ENCODE peak calls at places on chromosomes 4 and X, in five cellular contexts. O is GM12878, E is upper lobe of left lung, Q is HepG2, C is A549. S is an unnamed sample.

GRCh38 chrX:130975947-130976346 is 72.9 kb upstream of the ENOX2 start:
- ATAC-seq in O (peak; percentile 92), C (peak; percentile 83), Q (peak; percentile 76), E (no peak), S (no peak)

GRCh38 chr4:14368391-14368790 is 633.9 kb upstream of the CPEB2 start:
- ATAC-seq in Q (no peak), C (no peak), E (no peak), O (no peak), S (no peak)

GRCh38 chrX:153460826-153461225 is 9.6 kb downstream of the HAUS7 start:
- ATAC-seq in O (peak; percentile 97), C (peak; percentile 85), E (peak; percentile 61), Q (peak; percentile 88), S (peak; percentile 42)

GRCh38 chrX:9396930-9397329 is 67.9 kb upstream of the TBL1X start:
- ATAC-seq in E (peak; percentile 31), Q (peak; percentile 90), O (no peak), C (peak; percentile 82), S (no peak)

GRCh38 chr4:147799986-147800555 is 68.2 kb downstream of the ARHGAP10 start:
- ATAC-seq in C (no peak), E (no peak), Q (no peak), O (peak; percentile 95), S (no peak)

GRCh38 chr4:110510955-110511544 is 35.1 kb downstream of the ENPEP start:
- ATAC-seq in Q (peak; percentile 60), E (peak; percentile 83), O (peak; percentile 86), C (no peak), S (no peak)

GRCh38 chrX:19772306-19772705 is 115.1 kb downstream of the SH3KBP1 start:
- ATAC-seq in Q (no peak), O (peak; percentile 11), E (no peak), C (no peak), S (no peak)

GRCh38 chr4:119118397-119118796 is 17.2 kb upstream of the MYOZ2 start:
- ATAC-seq in C (no peak), E (peak; percentile 75), O (no peak), Q (no peak), S (peak; percentile 65)

GRCh38 chr4:98514930-98515809 is 143.2 kb downstream of the TSPAN5 start:
- ATAC-seq in E (no peak), O (no peak), Q (peak; percentile 52), C (peak; percentile 30), S (no peak)

GRCh38 chr4:1200425-1201035 is 28.1 kb upstream of the SPON2 start:
- ATAC-seq in Q (no peak), C (peak; percentile 31), O (peak; percentile 41), E (peak; percentile 75), S (peak; percentile 79)

GRCh38 chr4:138400528-138400927 is 158.4 kb upstream of the SLC7A11 start:
- ATAC-seq in O (no peak), C (no peak), Q (no peak), E (no peak), S (no peak)

GRCh38 chr4:87416965-87417364 is 5.4 kb upstream of the NUDT9 start:
- ATAC-seq in Q (peak; percentile 24), E (no peak), O (no peak), C (no peak), S (no peak)

GRCh38 chr4:110046588-110047049 is 133.9 kb downstream of the EGF start:
- ATAC-seq in C (no peak), E (no peak), O (no peak), Q (no peak), S (no peak)

GRCh38 chr4:128512161-128512560 is 224.5 kb upstream of the PGRMC2 start:
- ATAC-seq in O (no peak), C (no peak), E (no peak), Q (no peak), S (no peak)

GRCh38 chr4:4386736-4387392 is at the start of gene NSG1:
- ATAC-seq in E (peak; percentile 36), C (peak; percentile 7), O (no peak), Q (peak; percentile 43), S (no peak)

GRCh38 chr4:26174033-26174432 is 146.8 kb upstream of the RBPJ start:
- ATAC-seq in Q (peak; percentile 23), E (no peak), C (no peak), O (no peak), S (no peak)

GRCh38 chr4:156970501-156971167 is 965 bp downstream of the PDGFC start:
- ATAC-seq in O (no peak), Q (peak; percentile 75), C (peak; percentile 88), E (peak; percentile 74), S (peak; percentile 59)

GRCh38 chr4:158008551-158009218 is 164.1 kb downstream of the GASK1B start:
- ATAC-seq in O (no peak), E (peak; percentile 61), Q (no peak), C (no peak), S (peak; percentile 32)

GRCh38 chrX:42934020-42934701 is 156.2 kb upstream of the PPP1R2C start:
- ATAC-seq in O (peak; percentile 98), Q (no peak), E (no peak), C (no peak), S (no peak)

GRCh38 chrX:96771500-96771899 is 86.9 kb downstream of the DIAPH2 start:
- ATAC-seq in O (no peak), E (no peak), Q (no peak), C (no peak), S (no peak)

GRCh38 chr4:173281001-173281400 is 53.2 kb downstream of the HMGB2 start:
- ATAC-seq in Q (peak; percentile 77), E (no peak), O (peak; percentile 47), C (no peak), S (no peak)

GRCh38 chr4:528835-529234 is 29.8 kb downstream of the PIGG start:
- ATAC-seq in C (no peak), Q (no peak), E (no peak), O (no peak), S (no peak)

GRCh38 chr4:150050566-150050965 is 27.7 kb upstream of the DCLK2 start:
- ATAC-seq in O (no peak), Q (no peak), E (no peak), C (no peak), S (no peak)

GRCh38 chrX:53940180-53940579 is 104.1 kb downstream of the PHF8 start:
- ATAC-seq in C (no peak), O (no peak), Q (no peak), E (no peak), S (no peak)

GRCh38 chr4:185247151-185247550 is 37.8 kb downstream of the SNX25 start:
- ATAC-seq in Q (no peak), O (no peak), C (no peak), E (no peak), S (no peak)

GRCh38 chrX:54808109-54808604 is 612 bp downstream of the MAGED2 start:
- ATAC-seq in O (peak; percentile 65), Q (peak; percentile 64), E (peak; percentile 85), C (peak; percentile 69), S (peak; percentile 69)

GRCh38 chr4:168572002-168572401 is 75.2 kb downstream of the PALLD start:
- ATAC-seq in E (no peak), C (no peak), O (no peak), Q (no peak), S (no peak)

GRCh38 chr4:168577624-168578023 is 80.8 kb downstream of the PALLD start:
- ATAC-seq in Q (no peak), C (no peak), O (no peak), E (no peak), S (no peak)

GRCh38 chr4:168574581-168575295 is 77.9 kb downstream of the PALLD start:
- ATAC-seq in O (no peak), C (no peak), E (no peak), Q (no peak), S (no peak)

GRCh38 chr4:168575473-168575872 is 78.6 kb downstream of the PALLD start:
- ATAC-seq in Q (no peak), O (no peak), C (no peak), E (no peak), S (no peak)

DNA sequence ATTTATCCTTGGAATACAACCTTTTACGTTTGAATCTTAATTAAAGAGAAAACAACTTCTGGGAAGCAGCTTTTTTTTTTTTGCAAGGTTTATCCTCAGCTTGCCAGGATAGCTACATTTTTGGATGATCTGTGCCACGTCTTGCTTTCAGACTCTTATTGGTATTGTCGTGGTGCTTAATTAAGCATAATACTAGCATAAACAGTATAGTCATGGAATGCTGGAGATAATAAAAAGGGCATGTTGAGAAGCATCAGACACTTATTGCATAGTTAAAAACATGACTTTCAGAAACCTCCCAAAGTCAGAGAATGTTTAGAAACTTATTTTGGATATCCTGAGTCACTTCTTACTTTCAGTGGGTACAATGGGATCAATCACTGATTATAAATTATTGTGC is 77.0 kb downstream of the PALLD start:
- ATAC-seq in O (no peak), C (no peak), Q (no peak), E (no peak), S (no peak)
- TF ChIP-seq EP300 in O (no peak), C (no peak), Q (no peak), E (no peak), S (no peak)

GRCh38 chr4:57095956-57096355 is 14.2 kb downstream of the IGFBP7 start:
- ATAC-seq in E (no peak), C (no peak), O (no peak), Q (no peak), S (no peak)
- H3K4me1 ChIP-seq in E (peaks cover 11% of the 10 kb centered on the region), C (peaks cover 93% of the 10 kb centered on the region), O (no peaks in the 10 kb centered on the region), Q (peaks cover 24% of the 10 kb centered on the region), S (peaks cover 93% of the 10 kb centered on the region)

GRCh38 chr4:8468746-8469535 is 28.4 kb downstream of the TRMT44 start:
- ATAC-seq in E (peak; percentile 76), C (peak; percentile 83), O (peak; percentile 96), Q (peak; percentile 84), S (peak; percentile 40)
- TF ChIP-seq POLR2A in E (no peak), C (no peak), O (no peak), Q (no peak), S (no peak)

GRCh38 chrX:40418413-40419195 is 162.2 kb upstream of the ATP6AP2 start:
- ATAC-seq in O (no peak), Q (no peak), E (no peak), C (no peak), S (no peak)
- TF ChIP-seq EP300 in O (no peak), Q (no peak), E (no peak), C (no peak), S (no peak)

GRCh38 chr4:106585920-106586349 is 217.4 kb upstream of the GIMD1 start:
- ATAC-seq in C (no peak), Q (no peak), E (no peak), O (no peak), S (no peak)

GRCh38 chr4:106587558-106587957 is 219.0 kb upstream of the GIMD1 start:
- ATAC-seq in C (no peak), Q (no peak), E (peak; percentile 24), O (no peak), S (no peak)

GRCh38 chr4:106583108-106583507 is 214.5 kb upstream of the GIMD1 start:
- ATAC-seq in Q (no peak), C (no peak), O (no peak), E (no peak), S (no peak)

GRCh38 chr4:106584590-106584989 is 216.0 kb upstream of the GIMD1 start:
- ATAC-seq in Q (no peak), C (no peak), E (no peak), O (no peak), S (no peak)

GRCh38 chr4:106583567-106583966 is 215.0 kb upstream of the GIMD1 start:
- ATAC-seq in O (no peak), C (peak; percentile 97), Q (no peak), E (peak; percentile 90), S (peak; percentile 79)
- H3K4me1 ChIP-seq in O (no peaks in the 10 kb centered on the region), C (peaks cover 42% of the 10 kb centered on the region), Q (no peaks in the 10 kb centered on the region), E (no peaks in the 10 kb centered on the region), S (no peaks in the 10 kb centered on the region)

GRCh38 chr4:89056953-89057398 is at the start of gene FAM13A:
- ATAC-seq in O (peak; percentile 73), C (peak; percentile 92), E (peak; percentile 95), Q (peak; percentile 44), S (peak; percentile 95)
- TF ChIP-seq POLR2A in O (no peak), C (peak; percentile 8), E (no peak), Q (no peak), S (no peak)

GRCh38 chr4:74886490-74886889 is 46.4 kb upstream of the PARM1 start:
- ATAC-seq in C (no peak), E (no peak), O (no peak), Q (no peak), S (no peak)
- TF ChIP-seq EP300 in C (no peak), E (no peak), O (no peak), Q (no peak), S (no peak)